ENCODE peak calls at places on chromosomes 1 and 21, in seven cellular contexts. One of them, this sample, is unnamed.

GRCh38 chr1:84582802-84583587 is 8.8 kb upstream of the CTBS start:
- DNase-seq in lung: no peak
- DNase-seq in PC-9: no peak
- DNase-seq in AG10803: peak
- DNase-seq in T-helper 1 cell: no peak
- DNase-seq in AG08395: no peak
- DNase-seq in neural progenitor cell: peak
- DNase-seq in this sample: no peak

GRCh38 chr1:182955596-182956588 is 2.9 kb upstream of the SHCBP1L start:
- DNase-seq in lung: no peak
- DNase-seq in PC-9: peak
- DNase-seq in AG10803: peak
- DNase-seq in T-helper 1 cell: no peak
- DNase-seq in AG08395: peak
- DNase-seq in neural progenitor cell: no peak
- DNase-seq in this sample: no peak

GRCh38 chr1:78408830-78409229 is 81.9 kb upstream of the PTGFR start:
- DNase-seq in lung: no peak
- DNase-seq in PC-9: no peak
- DNase-seq in AG10803: peak
- DNase-seq in T-helper 1 cell: no peak
- DNase-seq in AG08395: peak
- DNase-seq in neural progenitor cell: no peak
- DNase-seq in this sample: no peak

GRCh38 chr21:36773111-36773510 is 74.2 kb downstream of the SIM2 start:
- DNase-seq in lung: peak
- DNase-seq in PC-9: peak
- DNase-seq in AG10803: peak
- DNase-seq in T-helper 1 cell: no peak
- DNase-seq in AG08395: peak
- DNase-seq in neural progenitor cell: no peak
- DNase-seq in this sample: peak

GRCh38 chr1:153355445-153356071 is 2.1 kb upstream of the S100A9 start:
- DNase-seq in lung: peak
- DNase-seq in PC-9: peak
- DNase-seq in AG10803: peak
- DNase-seq in T-helper 1 cell: no peak
- DNase-seq in AG08395: peak
- DNase-seq in neural progenitor cell: peak
- DNase-seq in this sample: no peak

GRCh38 chr1:247007511-247008405 is at the start of gene ZNF695:
- DNase-seq in lung: peak
- DNase-seq in PC-9: peak
- DNase-seq in AG10803: peak
- DNase-seq in T-helper 1 cell: no peak
- DNase-seq in AG08395: peak
- DNase-seq in neural progenitor cell: peak
- DNase-seq in this sample: peak

GRCh38 chr1:154881820-154882535 is 11.9 kb upstream of the KCNN3 start:
- DNase-seq in lung: no peak
- DNase-seq in PC-9: peak
- DNase-seq in AG10803: peak
- DNase-seq in T-helper 1 cell: no peak
- DNase-seq in AG08395: no peak
- DNase-seq in neural progenitor cell: no peak
- DNase-seq in this sample: no peak

GRCh38 chr1:213982814-213983588 is 4.8 kb upstream of the PROX1 start:
- DNase-seq in lung: no peak
- DNase-seq in PC-9: no peak
- DNase-seq in AG10803: no peak
- DNase-seq in T-helper 1 cell: no peak
- DNase-seq in AG08395: no peak
- DNase-seq in neural progenitor cell: peak
- DNase-seq in this sample: no peak

GRCh38 chr1:114695430-114696093 is at the start of gene AMPD1:
- DNase-seq in lung: no peak
- DNase-seq in PC-9: no peak
- DNase-seq in AG10803: peak
- DNase-seq in T-helper 1 cell: no peak
- DNase-seq in AG08395: peak
- DNase-seq in neural progenitor cell: no peak
- DNase-seq in this sample: no peak

GRCh38 chr1:216075339-216075738 is 347.9 kb downstream of the USH2A start:
- DNase-seq in lung: no peak
- DNase-seq in PC-9: no peak
- DNase-seq in AG10803: peak
- DNase-seq in T-helper 1 cell: no peak
- DNase-seq in AG08395: no peak
- DNase-seq in neural progenitor cell: no peak
- DNase-seq in this sample: no peak

GRCh38 chr1:116686723-116687368 is 19.3 kb upstream of the IGSF3 start:
- DNase-seq in lung: no peak
- DNase-seq in PC-9: no peak
- DNase-seq in AG10803: peak
- DNase-seq in T-helper 1 cell: no peak
- DNase-seq in AG08395: no peak
- DNase-seq in neural progenitor cell: no peak
- DNase-seq in this sample: no peak